ENCODE peak calls at places on chromosomes 2 and 18, in nine cellular contexts. O, V, B, J, K, E, U, D and S are unnamed samples.

GRCh38 chr2:195559431-195559914 is 97.6 kb upstream of the SLC39A10 start:
- DNase-seq in O (peak; percentile 83), V (peak; percentile 88), B (peak; percentile 99), J (peak; percentile 79), K (no peak), E (peak; percentile 87), U (no peak), D (no peak), S (peak; percentile 76)

GRCh38 chr2:28583899-28584553 is 88.2 kb downstream of the PLB1 start:
- DNase-seq in O (peak; percentile 96), V (peak; percentile 91), B (peak; percentile 75), J (no peak), K (peak; percentile 91), E (peak; percentile 55), U (peak; percentile 60), D (peak; percentile 88), S (peak; percentile 70)

GRCh38 chr18:76264073-76264472 is 231.0 kb downstream of the ZNF516 start:
- DNase-seq in O (no peak), V (no peak), B (no peak), J (no peak), K (no peak), E (no peak), U (no peak), D (no peak), S (no peak)

GRCh38 chr2:163155279-163155883 is 316.8 kb upstream of the KCNH7 start:
- DNase-seq in O (no peak), V (no peak), B (no peak), J (peak; percentile 54), K (peak; percentile 43), E (no peak), U (peak; percentile 7), D (no peak), S (peak; percentile 24)

GRCh38 chr2:38214209-38214717 is 138.3 kb upstream of the CYP1B1 start:
- DNase-seq in O (no peak), V (no peak), B (no peak), J (no peak), K (no peak), E (no peak), U (no peak), D (no peak), S (no peak)

GRCh38 chr18:49017813-49018552 is 67.2 kb upstream of the SMAD7 start:
- DNase-seq in O (no peak), V (no peak), B (no peak), J (no peak), K (peak; percentile 10), E (no peak), U (no peak), D (peak; percentile 20), S (no peak)

GRCh38 chr2:567865-568638 is 109.2 kb downstream of the TMEM18 start:
- DNase-seq in O (peak; percentile 73), V (peak; percentile 64), B (no peak), J (no peak), K (peak; percentile 55), E (peak; percentile 4), U (peak; percentile 57), D (peak; percentile 40), S (no peak)

GRCh38 chr18:48839819-48840490 is 110.8 kb downstream of the SMAD7 start:
- DNase-seq in O (no peak), V (no peak), B (no peak), J (no peak), K (no peak), E (no peak), U (no peak), D (peak; percentile 13), S (no peak)

GRCh38 chr18:74456409-74457042 is 582 bp downstream of the DIPK1C start:
- DNase-seq in O (no peak), V (no peak), B (no peak), J (peak; percentile 54), K (no peak), E (no peak), U (no peak), D (peak; percentile 43), S (no peak)

GRCh38 chr2:157355618-157356017 is 30.0 kb upstream of the ERMN start:
- DNase-seq in O (no peak), V (peak; percentile 2), B (no peak), J (peak; percentile 28), K (no peak), E (no peak), U (no peak), D (no peak), S (no peak)

GRCh38 chr2:235201796-235202195 is 250.0 kb downstream of the SH3BP4 start:
- DNase-seq in O (no peak), V (no peak), B (no peak), J (no peak), K (peak; percentile 15), E (no peak), U (no peak), D (no peak), S (no peak)

GRCh38 chr2:235204923-235205322 is 253.1 kb downstream of the SH3BP4 start:
- DNase-seq in O (no peak), V (no peak), B (no peak), J (no peak), K (no peak), E (no peak), U (no peak), D (no peak), S (no peak)

GRCh38 chr2:235206980-235207579 is 255.3 kb downstream of the SH3BP4 start:
- DNase-seq in O (no peak), V (no peak), B (no peak), J (no peak), K (no peak), E (no peak), U (no peak), D (no peak), S (no peak)

GRCh38 chr2:235206399-235206798 is 254.6 kb downstream of the SH3BP4 start:
- DNase-seq in O (no peak), V (no peak), B (no peak), J (no peak), K (no peak), E (no peak), U (no peak), D (no peak), S (no peak)
- H3K4me3 ChIP-seq in O (no peak overlapping the region), V (no peak overlapping the region), B (no peak overlapping the region), J (no peak overlapping the region), K (no peak overlapping the region), E (no peak overlapping the region), U (no peak overlapping the region), D (no peak overlapping the region), S (no peak overlapping the region)

DNA sequence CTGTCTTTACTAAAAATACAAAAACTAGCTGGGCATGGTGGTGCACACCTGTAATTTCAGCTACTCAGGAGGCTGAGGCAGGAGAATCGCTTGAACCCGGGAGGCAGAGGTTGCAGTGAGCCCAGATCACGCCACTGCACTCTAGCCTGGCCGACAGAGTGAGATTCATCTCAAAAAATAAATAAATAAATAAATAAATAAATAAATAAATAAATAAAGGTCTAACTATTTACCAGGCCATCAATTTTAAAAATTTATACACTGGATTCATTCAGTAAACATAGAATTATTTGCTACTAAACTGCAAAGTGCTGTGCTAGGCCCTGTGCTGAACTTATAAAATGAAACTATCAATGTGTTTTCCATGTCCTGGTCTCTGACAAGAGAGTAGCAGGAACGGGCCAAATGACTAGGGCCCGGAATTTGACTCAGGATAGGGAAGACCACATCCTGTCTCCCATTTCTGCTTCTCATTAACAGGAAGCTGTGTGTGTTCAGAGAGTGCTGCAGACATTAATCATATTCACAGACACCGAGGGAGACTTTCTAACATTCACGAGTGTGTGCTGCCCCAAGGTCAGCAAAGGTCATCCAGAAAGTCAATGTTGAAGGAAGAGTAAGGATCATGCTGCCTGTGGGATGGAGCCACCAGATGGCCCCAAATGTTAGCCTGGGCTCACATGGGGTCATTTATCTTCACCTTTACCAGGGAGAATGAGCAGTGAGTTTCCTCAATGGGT is 95.8 kb downstream of the SPP2 start:
- DNase-seq in O (peak; percentile 91), V (peak; percentile 77), B (no peak), J (no peak), K (no peak), E (peak; percentile 55), U (no peak), D (no peak), S (peak; percentile 74)
- TF ChIP-seq CTCF in O (no peak), V (no peak), B (no peak), J (no peak), K (no peak), E (no peak), U (no peak), D (no peak), S (no peak)

DNA sequence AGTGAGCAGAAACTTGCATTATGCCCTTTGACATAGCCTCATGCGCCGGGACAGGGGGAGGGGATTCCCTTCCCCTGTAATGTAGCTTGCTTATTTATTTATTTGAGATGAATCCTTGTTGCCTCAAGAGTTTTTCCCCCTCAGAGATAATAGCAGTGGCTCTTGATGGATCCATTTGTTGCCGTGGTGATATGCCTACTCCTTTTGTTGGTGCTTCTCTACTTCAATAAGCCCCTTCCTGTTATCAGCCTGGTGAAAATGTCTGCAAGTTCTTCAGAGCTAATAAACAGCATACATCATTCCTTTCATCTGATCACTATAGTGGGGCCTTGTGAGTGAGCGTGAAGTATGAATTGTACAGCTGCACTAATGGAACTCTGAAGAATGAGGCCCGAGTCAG is 19.4 kb downstream of the FZD5 start:
- DNase-seq in O (no peak), V (no peak), B (no peak), J (peak; percentile 48), K (no peak), E (no peak), U (no peak), D (no peak), S (no peak)
- H3K4me3 ChIP-seq in O (no peak overlapping the region), V (no peak overlapping the region), B (no peak overlapping the region), J (no peak overlapping the region), K (no peak overlapping the region), E (no peak overlapping the region), U (no peak overlapping the region), D (no peak overlapping the region), S (no peak overlapping the region)

GRCh38 chr2:137654046-137654445 is 310.2 kb upstream of the HNMT start:
- DNase-seq in O (no peak), V (no peak), B (no peak), J (no peak), K (no peak), E (no peak), U (no peak), D (no peak), S (no peak)

GRCh38 chr2:137655812-137656211 is 308.5 kb upstream of the HNMT start:
- DNase-seq in O (no peak), V (no peak), B (no peak), J (no peak), K (no peak), E (no peak), U (no peak), D (no peak), S (no peak)

GRCh38 chr2:137658433-137658832 is 305.8 kb upstream of the HNMT start:
- DNase-seq in O (no peak), V (no peak), B (no peak), J (no peak), K (no peak), E (no peak), U (no peak), D (no peak), S (no peak)

GRCh38 chr2:137659616-137660015 is 304.7 kb upstream of the HNMT start:
- DNase-seq in O (no peak), V (no peak), B (no peak), J (peak; percentile 12), K (peak; percentile 65), E (no peak), U (no peak), D (no peak), S (no peak)
- TF ChIP-seq CTCF in O (no peak), V (peak; percentile 18), B (no peak), J (peak; percentile 24), K (peak; percentile 55), E (no peak), U (no peak), D (no peak), S (no peak)